ENCODE peak calls at places on chromosomes 12 and 14, in four cellular contexts. F is BJ, L is NCI-H2029, X is non-pigmented ciliary epithelial cell. N is an unnamed sample.

GRCh38 chr12:126811401-126811800 is 1455.6 kb upstream of the TMEM132C start:
- DNase-seq in X (no peak), F (no peak), L (no peak), N (no peak)

GRCh38 chr14:89899917-89900680 is 54.4 kb downstream of the EFCAB11 start:
- DNase-seq in L (no peak), F (no peak), X (no peak), N (no peak)

GRCh38 chr14:82125963-82126362 is 592.3 kb upstream of the SEL1L start:
- DNase-seq in F (no peak), L (no peak), X (no peak), N (no peak)

GRCh38 chr14:58737511-58737910 is 99.7 kb downstream of the DACT1 start:
- DNase-seq in X (no peak), L (no peak), F (no peak), N (no peak)

GRCh38 chr12:503111-503761 is 43.5 kb downstream of the B4GALNT3 start:
- DNase-seq in L (no peak), X (no peak), F (no peak), N (no peak)

GRCh38 chr14:50045039-50045711 is 71.2 kb downstream of the VCPKMT start:
- DNase-seq in F (peak; percentile 65), L (no peak), X (no peak), N (no peak)

GRCh38 chr14:29637406-29637805 is 290.2 kb downstream of the PRKD1 start:
- DNase-seq in X (peak; percentile 32), F (no peak), L (peak; percentile 78), N (peak; percentile 88)

GRCh38 chr12:8948711-8949524 is 527 bp downstream of the M6PR start:
- DNase-seq in L (peak; percentile 60), X (peak; percentile 10), F (peak; percentile 2), N (peak; percentile 36)

GRCh38 chr12:17097674-17098073 is 491.7 kb upstream of the LMO3 start:
- DNase-seq in X (no peak), F (no peak), L (no peak), N (no peak)

GRCh38 chr12:24856541-24856940 is 92.4 kb downstream of the BCAT1 start:
- DNase-seq in L (no peak), X (no peak), F (no peak), N (no peak)

N was measured in DMS79.